ENCODE peak calls at places on chromosomes 16 and 17, in eight cellular contexts. Q, O, D, H, M, R, L and N are unnamed samples.

GRCh38 chr16:75506567-75506966 is 11.3 kb upstream of the CHST6 start:
- DNase-seq in Q (peak; percentile 62), O (no peak), D (no peak), H (no peak), M (no peak), R (no peak), L (no peak), N (peak; percentile 89)

GRCh38 chr17:74971069-74971841 is 1.3 kb downstream of the HID1 start:
- DNase-seq in Q (no peak), O (no peak), D (no peak), H (no peak), M (no peak), R (no peak), L (no peak), N (no peak)

GRCh38 chr16:57134982-57135381 is 42.6 kb downstream of the CPNE2 start:
- DNase-seq in Q (no peak), O (no peak), D (no peak), H (no peak), M (no peak), R (no peak), L (no peak), N (no peak)

GRCh38 chr17:35028531-35029262 is 34.8 kb downstream of the RFFL start:
- DNase-seq in Q (no peak), O (no peak), D (no peak), H (no peak), M (no peak), R (no peak), L (no peak), N (no peak)

GRCh38 chr17:75468311-75468754 is 11.9 kb downstream of the TMEM94 start:
- DNase-seq in Q (no peak), O (no peak), D (no peak), H (no peak), M (no peak), R (no peak), L (no peak), N (no peak)

GRCh38 chr16:53058882-53059281 is 4.1 kb downstream of the CHD9 start:
- DNase-seq in Q (no peak), O (no peak), D (no peak), H (no peak), M (no peak), R (no peak), L (no peak), N (no peak)

GRCh38 chr17:19549746-19550623 is 16.3 kb downstream of the SLC47A1 start:
- DNase-seq in Q (no peak), O (no peak), D (no peak), H (no peak), M (no peak), R (no peak), L (no peak), N (no peak)

GRCh38 chr17:19410875-19411291 is at the start of gene RNF112:
- DNase-seq in Q (peak; percentile 56), O (no peak), D (no peak), H (no peak), M (peak; percentile 49), R (no peak), L (peak; percentile 58), N (no peak)

GRCh38 chr17:21129023-21129681 is 2.4 kb downstream of the DHRS7B start:
- DNase-seq in Q (peak; percentile 72), O (no peak), D (no peak), H (no peak), M (peak; percentile 31), R (peak; percentile 32), L (no peak), N (no peak)

GRCh38 chr17:68780561-68780960 is 174.6 kb downstream of the ABCA8 start:
- DNase-seq in Q (no peak), O (no peak), D (no peak), H (no peak), M (no peak), R (no peak), L (no peak), N (no peak)

GRCh38 chr17:63378411-63379076 is 67.6 kb downstream of the CYB561 start:
- DNase-seq in Q (no peak), O (no peak), D (no peak), H (no peak), M (no peak), R (no peak), L (no peak), N (no peak)

GRCh38 chr17:77435272-77436057 is 294.7 kb downstream of the SEC14L1 start:
- DNase-seq in Q (no peak), O (no peak), D (no peak), H (no peak), M (no peak), R (no peak), L (peak; percentile 56), N (no peak)

GRCh38 chr17:1843947-1844346 is 14.1 kb downstream of the RPA1 start:
- DNase-seq in Q (no peak), O (no peak), D (no peak), H (no peak), M (no peak), R (no peak), L (no peak), N (no peak)

GRCh38 chr16:81488687-81489411 is 44.2 kb downstream of the CMIP start:
- DNase-seq in Q (no peak), O (no peak), D (no peak), H (no peak), M (no peak), R (no peak), L (no peak), N (no peak)

GRCh38 chr16:81486555-81487061 is 42.0 kb downstream of the CMIP start:
- DNase-seq in Q (peak; percentile 84), O (no peak), D (no peak), H (no peak), M (no peak), R (no peak), L (peak; percentile 80), N (no peak)

GRCh38 chr16:81485225-81485624 is 40.6 kb downstream of the CMIP start:
- DNase-seq in Q (no peak), O (no peak), D (no peak), H (no peak), M (no peak), R (no peak), L (no peak), N (no peak)

GRCh38 chr16:81485824-81486554 is 41.4 kb downstream of the CMIP start:
- DNase-seq in Q (no peak), O (no peak), D (no peak), H (no peak), M (no peak), R (no peak), L (no peak), N (no peak)

GRCh38 chr16:81487301-81487720 is 42.7 kb downstream of the CMIP start:
- DNase-seq in Q (no peak), O (no peak), D (no peak), H (no peak), M (no peak), R (no peak), L (peak; percentile 74), N (no peak)
- H3K4me1 ChIP-seq in Q (peaks cover 9% of the 10 kb centered on the region), O (peaks cover 62% of the 10 kb centered on the region), D (no peaks in the 10 kb centered on the region), H (no peaks in the 10 kb centered on the region), M (no peaks in the 10 kb centered on the region), R (no peaks in the 10 kb centered on the region), L (peaks cover 99% of the 10 kb centered on the region), N (no peaks in the 10 kb centered on the region)

DNA sequence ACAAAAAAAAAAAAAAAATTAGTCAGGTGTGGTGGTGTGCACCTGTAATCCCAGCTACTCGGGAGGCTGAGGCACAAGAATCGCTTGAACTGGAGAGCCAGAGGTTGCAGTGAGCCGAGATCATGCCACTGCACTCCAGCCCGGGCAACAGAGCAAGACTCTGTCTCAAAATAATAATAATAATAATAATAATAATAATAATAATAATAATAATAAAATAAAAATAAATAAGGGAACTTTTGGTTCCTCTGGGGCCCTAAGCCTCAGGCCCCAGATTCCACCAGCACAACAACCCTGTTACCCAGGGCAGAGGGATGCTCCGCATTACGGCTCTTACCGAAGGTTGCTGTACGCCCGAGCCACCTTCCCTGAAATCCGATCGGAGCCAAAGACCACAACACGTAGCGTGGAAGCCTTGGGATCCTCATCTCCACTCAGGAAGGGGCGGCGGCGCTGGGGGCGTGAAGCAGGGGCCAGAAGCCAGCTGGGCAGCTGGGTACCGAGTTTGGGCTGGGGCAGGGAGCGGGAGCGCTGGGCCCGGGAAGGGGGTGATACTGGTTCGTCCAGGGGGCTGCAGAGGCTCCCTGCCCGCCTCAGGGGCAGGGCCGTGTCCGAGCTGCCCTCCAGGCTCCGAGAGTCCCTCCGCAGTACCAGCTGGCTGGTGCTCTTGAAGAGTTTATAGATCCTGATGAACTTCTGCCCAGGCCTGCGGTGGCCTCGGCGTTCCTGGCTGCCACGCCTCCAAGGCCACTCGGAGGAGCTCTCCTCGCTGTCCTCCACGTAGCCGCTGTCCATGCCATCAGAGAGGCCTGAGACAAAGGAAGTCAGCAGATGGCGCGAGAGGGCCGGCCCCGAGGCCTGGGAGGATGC is 20.6 kb upstream of the PIK3R6 start:
- DNase-seq in Q (peak; percentile 38), O (no peak), D (no peak), H (peak; percentile 97), M (no peak), R (no peak), L (peak; percentile 81), N (no peak)
- TF ChIP-seq CTCF in Q (peak; percentile 46), O (no peak), D (no peak), H (peak; percentile 64), M (no peak), R (no peak), L (no peak), N (peak; percentile 33)

DNA sequence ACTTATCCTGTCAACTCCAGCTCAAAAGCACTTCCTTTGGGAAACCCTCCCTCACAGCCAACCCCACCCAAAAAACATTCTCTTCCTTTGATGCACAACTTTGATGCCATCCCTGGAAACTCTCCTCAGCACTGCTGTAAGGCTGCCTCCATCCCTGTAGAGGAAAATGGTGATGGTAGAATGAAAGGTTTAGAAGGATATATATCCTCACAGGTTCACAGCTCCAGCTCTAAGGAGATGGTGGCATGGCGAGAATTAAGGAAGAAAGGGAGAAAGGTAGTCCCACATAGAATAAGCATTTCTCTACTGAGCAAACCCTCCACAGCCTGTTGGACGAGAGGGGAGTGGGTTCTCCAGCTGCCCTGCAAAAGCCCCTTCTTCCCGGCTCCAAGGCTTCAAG is 2.2 kb upstream of the DLX4 start:
- DNase-seq in Q (no peak), O (no peak), D (no peak), H (no peak), M (no peak), R (no peak), L (no peak), N (no peak)
- H3K4me1 ChIP-seq in Q (peaks cover 5% of the 10 kb centered on the region), O (peaks cover 26% of the 10 kb centered on the region), D (no peaks in the 10 kb centered on the region), H (no peaks in the 10 kb centered on the region), M (no peaks in the 10 kb centered on the region), R (peaks cover 24% of the 10 kb centered on the region), L (peaks cover 36% of the 10 kb centered on the region), N (no peaks in the 10 kb centered on the region)

DNA sequence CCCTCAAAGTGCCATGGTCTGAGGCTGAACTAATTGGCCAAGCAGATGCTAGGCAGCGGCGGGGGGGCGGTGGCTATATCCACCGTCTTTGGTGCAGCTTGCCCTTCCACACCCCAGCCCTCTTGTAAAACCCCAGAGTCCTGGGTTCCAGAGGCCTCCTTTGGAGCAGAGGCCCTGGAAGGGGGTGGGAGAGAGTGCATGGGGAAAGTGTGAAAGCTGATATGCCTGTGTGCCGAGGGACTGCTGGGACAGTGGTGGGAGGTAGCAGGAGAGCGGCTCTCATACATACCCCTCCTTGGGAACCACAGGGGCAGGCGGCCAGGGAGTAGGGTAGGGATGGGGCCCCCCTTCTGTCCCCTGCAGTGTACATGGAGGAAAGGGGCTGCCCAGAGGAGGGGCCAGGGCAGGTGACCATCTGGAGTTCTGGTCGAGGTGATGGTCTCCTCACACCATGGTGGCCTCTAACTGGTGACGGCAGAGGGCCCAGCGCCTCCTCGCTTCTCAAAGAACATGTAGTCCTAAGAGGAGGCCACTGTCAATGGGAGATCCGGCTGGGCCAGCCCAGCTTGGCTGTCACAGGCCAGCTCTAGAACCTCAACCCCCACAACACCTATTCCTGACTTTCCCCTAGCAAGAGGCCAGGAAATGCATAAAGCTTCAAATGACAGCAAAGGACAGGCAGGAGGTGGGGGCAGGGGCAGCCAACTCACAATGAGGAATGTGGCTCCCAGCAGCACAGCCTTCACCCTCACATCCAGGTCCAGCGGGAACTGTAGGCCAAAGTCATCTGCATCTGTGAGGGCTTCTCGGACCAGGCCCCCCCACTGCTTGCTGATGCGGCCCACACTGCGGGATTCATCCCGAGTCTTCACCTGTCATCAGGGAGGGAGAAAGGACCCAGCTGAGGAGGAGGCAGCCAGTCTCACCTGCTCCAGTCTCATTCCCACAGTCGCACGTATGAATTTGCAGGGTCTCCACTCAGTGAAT is 4.1 kb downstream of the PLSCR3 start:
- DNase-seq in Q (no peak), O (no peak), D (no peak), H (peak; percentile 46), M (no peak), R (no peak), L (no peak), N (no peak)
- TF ChIP-seq CTCF in Q (no peak), O (no peak), D (no peak), H (no peak), M (no peak), R (no peak), L (no peak), N (no peak)